ENCODE peak calls at places on chromosomes 16 and 17, in four cellular contexts. J is naive thymus-derived CD8-positive, alpha-beta T cell; R is heart right ventricle; L is HT1080. Z is an unnamed sample.
A peak's percentile ranks its signal among the peaks of the same experiment; 100 is the strongest.

GRCh38 chr17:44115585-44116415 is 7.6 kb downstream of the HDAC5 start:
- DNase-seq in J (no peak), R (no peak), L (peak; percentile 43), Z (peak; percentile 86)

GRCh38 chr16:1512174-1512573 is 19.0 kb downstream of the TELO2 start:
- DNase-seq in J (no peak), R (no peak), L (no peak), Z (peak; percentile 25)

GRCh38 chr16:16973726-16974125 is 497.0 kb downstream of the XYLT1 start:
- DNase-seq in J (no peak), R (no peak), L (no peak), Z (no peak)

GRCh38 chr17:7173687-7174602 is 5.2 kb downstream of the ASGR1 start:
- DNase-seq in J (peak; percentile 35), R (peak; percentile 58), L (no peak), Z (no peak)

GRCh38 chr16:70428178-70428998 is 10.5 kb downstream of the ST3GAL2 start:
- DNase-seq in J (no peak), R (peak; percentile 96), L (peak; percentile 95), Z (peak; percentile 82)

GRCh38 chr17:60720763-60721531 is 43.3 kb downstream of the BCAS3 start:
- DNase-seq in J (peak; percentile 16), R (peak; percentile 24), L (peak; percentile 47), Z (peak; percentile 41)

GRCh38 chr16:81443688-81444447 is 740 bp upstream of the CMIP start:
- DNase-seq in J (no peak), R (no peak), L (no peak), Z (peak; percentile 14)

GRCh38 chr16:48385272-48385953 is at the start of gene SIAH1:
- DNase-seq in J (peak; percentile 80), R (peak; percentile 85), L (peak; percentile 53), Z (peak; percentile 82)

GRCh38 chr17:29633886-29634285 is 11.2 kb upstream of the CORO6 start:
- DNase-seq in J (no peak), R (no peak), L (no peak), Z (no peak)

GRCh38 chr17:32111141-32111771 is 31.0 kb upstream of the RHOT1 start:
- DNase-seq in J (peak; percentile 47), R (peak; percentile 70), L (no peak), Z (peak; percentile 44)

GRCh38 chr17:68460715-68461114 is 3.4 kb upstream of the WIPI1 start:
- DNase-seq in J (peak; percentile 48), R (no peak), L (no peak), Z (no peak)

GRCh38 chr17:53719229-53719628 is 103.5 kb upstream of the KIF2B start:
- DNase-seq in J (no peak), R (no peak), L (peak; percentile 26), Z (no peak)

GRCh38 chr17:82935944-82936767 is 96.3 kb upstream of the ZNF750 start:
- DNase-seq in J (no peak), R (no peak), L (no peak), Z (no peak)

GRCh38 chr17:79699386-79700036 is 31.2 kb upstream of the ENPP7 start:
- DNase-seq in J (no peak), R (no peak), L (no peak), Z (peak; percentile 49)

GRCh38 chr17:35368086-35368824 is 5.2 kb downstream of the SLFN11 start:
- DNase-seq in J (peak; percentile 48), R (peak; percentile 26), L (no peak), Z (no peak)

GRCh38 chr16:77336637-77337036 is 98.2 kb downstream of the ADAMTS18 start:
- DNase-seq in J (no peak), R (no peak), L (no peak), Z (no peak)

GRCh38 chr17:56109811-56110210 is 43.5 kb upstream of the ANKFN1 start:
- DNase-seq in J (no peak), R (no peak), L (no peak), Z (no peak)

GRCh38 chr16:76970087-76970744 is 220.8 kb upstream of the MON1B start:
- DNase-seq in J (no peak), R (no peak), L (peak; percentile 58), Z (no peak)

GRCh38 chr17:7841309-7841621 is 7.2 kb downstream of the KDM6B start:
- DNase-seq in J (peak; percentile 89), R (no peak), L (no peak), Z (no peak)

GRCh38 chr16:89722392-89723278 is 1.3 kb downstream of the ZNF276 start:
- DNase-seq in J (peak; percentile 72), R (peak; percentile 60), L (peak; percentile 59), Z (no peak)

GRCh38 chr17:40517286-40517662 is 15.9 kb upstream of the TNS4 start:
- DNase-seq in J (no peak), R (no peak), L (no peak), Z (no peak)

GRCh38 chr16:59179446-59180082 is 445.4 kb upstream of the GOT2 start:
- DNase-seq in J (no peak), R (no peak), L (no peak), Z (no peak)

GRCh38 chr17:44587339-44587738 is 30.1 kb downstream of the FZD2 start:
- DNase-seq in J (no peak), R (peak; percentile 62), L (peak; percentile 90), Z (no peak)

Z was measured in WERI-Rb-1.